ENCODE peak calls at places on chromosomes 2 and 18, in six cellular contexts. R, P, N, Z, O and A are unnamed samples.
A peak's percentile ranks its signal among the peaks of the same experiment; 100 is the strongest.

GRCh38 chr2:127950264-127950663 is 64.5 kb upstream of the AMMECR1L start:
- DNase-seq in R (no peak), P (no peak), N (no peak), Z (no peak), O (peak; percentile 10), A (no peak)

GRCh38 chr18:56305583-56305982 is 332.8 kb downstream of the TXNL1 start:
- DNase-seq in R (no peak), P (no peak), N (no peak), Z (no peak), O (no peak), A (no peak)

GRCh38 chr2:36355157-36355889 is at the start of gene CRIM1:
- DNase-seq in R (peak; percentile 65), P (peak; percentile 33), N (no peak), Z (peak; percentile 91), O (peak; percentile 54), A (peak; percentile 94)

GRCh38 chr18:48219429-48220145 is 189.6 kb downstream of the ZBTB7C start:
- DNase-seq in R (no peak), P (no peak), N (no peak), Z (no peak), O (no peak), A (no peak)

GRCh38 chr2:43123486-43123885 is 102.9 kb downstream of the ZFP36L2 start:
- DNase-seq in R (no peak), P (no peak), N (no peak), Z (no peak), O (no peak), A (no peak)

GRCh38 chr2:143668236-143668635 is 539.0 kb downstream of the ARHGAP15 start:
- DNase-seq in R (no peak), P (no peak), N (no peak), Z (no peak), O (no peak), A (no peak)

GRCh38 chr2:123993728-123994323 is 31.3 kb upstream of the CNTNAP5 start:
- DNase-seq in R (no peak), P (no peak), N (no peak), Z (no peak), O (no peak), A (peak; percentile 50)

GRCh38 chr2:133651861-133652260 is 83.6 kb upstream of the NCKAP5 start:
- DNase-seq in R (no peak), P (no peak), N (no peak), Z (no peak), O (no peak), A (no peak)

GRCh38 chr2:56267412-56267788 is 83.6 kb downstream of the CCDC85A start:
- DNase-seq in R (no peak), P (no peak), N (no peak), Z (no peak), O (no peak), A (no peak)

GRCh38 chr2:214481204-214481603 is 70.3 kb downstream of the VWC2L start:
- DNase-seq in R (no peak), P (no peak), N (no peak), Z (no peak), O (no peak), A (no peak)

GRCh38 chr18:21740474-21740723 is 193 bp upstream of the MIB1 start:
- DNase-seq in R (peak; percentile 99), P (no peak), N (no peak), Z (peak; percentile 99), O (peak; percentile 97), A (peak; percentile 97)

GRCh38 chr18:37266290-37266689 is 299.3 kb downstream of the CELF4 start:
- DNase-seq in R (no peak), P (no peak), N (no peak), Z (no peak), O (no peak), A (no peak)

GRCh38 chr2:48572797-48573196 is 42.8 kb downstream of the STON1 start:
- DNase-seq in R (no peak), P (no peak), N (no peak), Z (no peak), O (no peak), A (no peak)

GRCh38 chr2:240920783-240921231 is 14.7 kb downstream of the CROCC2 start:
- DNase-seq in R (peak; percentile 44), P (no peak), N (no peak), Z (peak; percentile 12), O (no peak), A (no peak)

GRCh38 chr2:199589303-199589702 is 131.6 kb upstream of the SATB2 start:
- DNase-seq in R (no peak), P (no peak), N (no peak), Z (no peak), O (peak; percentile 1), A (no peak)

GRCh38 chr2:218218409-218219185 is 1.6 kb downstream of the ARPC2 start:
- DNase-seq in R (no peak), P (no peak), N (no peak), Z (no peak), O (peak; percentile 87), A (peak; percentile 31)

GRCh38 chr2:226151157-226151556 is 648.5 kb downstream of the IRS1 start:
- DNase-seq in R (no peak), P (no peak), N (no peak), Z (no peak), O (no peak), A (no peak)

GRCh38 chr2:180085144-180085543 is 78.0 kb upstream of the CWC22 start:
- DNase-seq in R (no peak), P (no peak), N (no peak), Z (no peak), O (no peak), A (no peak)

GRCh38 chr2:43041661-43042360 is 184.6 kb downstream of the ZFP36L2 start:
- DNase-seq in R (no peak), P (no peak), N (no peak), Z (no peak), O (no peak), A (peak; percentile 93)

GRCh38 chr2:59900728-59901452 is 652.6 kb downstream of the BCL11A start:
- DNase-seq in R (no peak), P (no peak), N (no peak), Z (no peak), O (no peak), A (no peak)

GRCh38 chr18:5309888-5310470 is 14.5 kb upstream of the ZBTB14 start:
- DNase-seq in R (no peak), P (peak; percentile 33), N (no peak), Z (no peak), O (peak; percentile 87), A (no peak)

GRCh38 chr2:149094217-149095015 is 55.9 kb downstream of the LYPD6B start:
- DNase-seq in R (no peak), P (no peak), N (no peak), Z (no peak), O (no peak), A (no peak)

GRCh38 chr18:67730884-67731283 is 214.4 kb upstream of the DSEL start:
- DNase-seq in R (no peak), P (no peak), N (no peak), Z (no peak), O (no peak), A (peak; percentile 51)

GRCh38 chr2:128366746-128367511 is 48.3 kb upstream of the HS6ST1 start:
- DNase-seq in R (no peak), P (no peak), N (no peak), Z (no peak), O (no peak), A (no peak)

GRCh38 chr2:107064750-107065149 is 178.8 kb upstream of the ST6GAL2 start:
- DNase-seq in R (no peak), P (no peak), N (no peak), Z (no peak), O (no peak), A (no peak)